ENCODE peak calls at places on chromosomes 12 and 14, in five cellular contexts. One of them, this sample, is unnamed.

GRCh38 chr14:90276627-90277367 is 20.4 kb downstream of the PSMC1 start:
- DNase-seq in H1: no peak
- DNase-seq in neuronal stem cell: no peak
- DNase-seq in mesenchymal stem cell: no peak
- DNase-seq in trophoblast cell: no peak
- DNase-seq in this sample: peak; percentile 13

GRCh38 chr12:72330784-72331183 is 58.6 kb downstream of the TRHDE start:
- DNase-seq in H1: no peak
- DNase-seq in neuronal stem cell: no peak
- DNase-seq in mesenchymal stem cell: no peak
- DNase-seq in trophoblast cell: no peak
- DNase-seq in this sample: no peak

GRCh38 chr14:87863047-87863446 is 129.9 kb downstream of the GALC start:
- DNase-seq in H1: no peak
- DNase-seq in neuronal stem cell: no peak
- DNase-seq in mesenchymal stem cell: no peak
- DNase-seq in trophoblast cell: no peak
- DNase-seq in this sample: no peak

GRCh38 chr14:88879016-88879415 is 54.6 kb downstream of the TTC8 start:
- DNase-seq in H1: no peak
- DNase-seq in neuronal stem cell: no peak
- DNase-seq in mesenchymal stem cell: peak; percentile 75
- DNase-seq in trophoblast cell: peak; percentile 74
- DNase-seq in this sample: peak; percentile 96

GRCh38 chr12:121005346-121005815 is 10.9 kb downstream of the C12orf43 start:
- DNase-seq in H1: peak; percentile 57
- DNase-seq in neuronal stem cell: peak; percentile 42
- DNase-seq in mesenchymal stem cell: peak; percentile 54
- DNase-seq in trophoblast cell: peak; percentile 56
- DNase-seq in this sample: peak; percentile 23

GRCh38 chr12:9926876-9927275 is 5.3 kb downstream of the CLEC2A start:
- DNase-seq in H1: no peak
- DNase-seq in neuronal stem cell: no peak
- DNase-seq in mesenchymal stem cell: peak; percentile 7
- DNase-seq in trophoblast cell: peak; percentile 58
- DNase-seq in this sample: no peak

GRCh38 chr12:122558721-122559641 is 31.9 kb downstream of the KNTC1 start:
- DNase-seq in H1: no peak
- DNase-seq in neuronal stem cell: no peak
- DNase-seq in mesenchymal stem cell: no peak
- DNase-seq in trophoblast cell: no peak
- DNase-seq in this sample: no peak

GRCh38 chr12:47652491-47653234 is 53.2 kb downstream of the RPAP3 start:
- DNase-seq in H1: no peak
- DNase-seq in neuronal stem cell: no peak
- DNase-seq in mesenchymal stem cell: peak; percentile 20
- DNase-seq in trophoblast cell: no peak
- DNase-seq in this sample: no peak

GRCh38 chr14:78313499-78313898 is 143.3 kb downstream of the NRXN3 start:
- DNase-seq in H1: no peak
- DNase-seq in neuronal stem cell: no peak
- DNase-seq in mesenchymal stem cell: no peak
- DNase-seq in trophoblast cell: no peak
- DNase-seq in this sample: no peak

GRCh38 chr14:90368946-90369721 is 27.7 kb upstream of the CALM1 start:
- DNase-seq in H1: no peak
- DNase-seq in neuronal stem cell: no peak
- DNase-seq in mesenchymal stem cell: peak; percentile 26
- DNase-seq in trophoblast cell: no peak
- DNase-seq in this sample: peak; percentile 33

GRCh38 chr12:48084066-48084465 is 21.8 kb downstream of the SENP1 start:
- DNase-seq in H1: no peak
- DNase-seq in neuronal stem cell: no peak
- DNase-seq in mesenchymal stem cell: peak; percentile 25
- DNase-seq in trophoblast cell: peak; percentile 2
- DNase-seq in this sample: peak; percentile 13

GRCh38 chr12:6644257-6644596 is 3.0 kb downstream of the ACRBP start:
- DNase-seq in H1: no peak
- DNase-seq in neuronal stem cell: no peak
- DNase-seq in mesenchymal stem cell: no peak
- DNase-seq in trophoblast cell: no peak
- DNase-seq in this sample: no peak

GRCh38 chr12:24770851-24771250 is 178.1 kb downstream of the BCAT1 start:
- DNase-seq in H1: no peak
- DNase-seq in neuronal stem cell: no peak
- DNase-seq in mesenchymal stem cell: peak; percentile 30
- DNase-seq in trophoblast cell: no peak
- DNase-seq in this sample: peak; percentile 65

GRCh38 chr12:56198836-56199235 is 9.6 kb upstream of the SMARCC2 start:
- DNase-seq in H1: no peak
- DNase-seq in neuronal stem cell: no peak
- DNase-seq in mesenchymal stem cell: no peak
- DNase-seq in trophoblast cell: peak; percentile 82
- DNase-seq in this sample: peak; percentile 18

GRCh38 chr12:13179159-13180074 is 17.1 kb upstream of the EMP1 start:
- DNase-seq in H1: no peak
- DNase-seq in neuronal stem cell: no peak
- DNase-seq in mesenchymal stem cell: peak; percentile 41
- DNase-seq in trophoblast cell: peak; percentile 29
- DNase-seq in this sample: peak; percentile 37

GRCh38 chr12:132887513-132888341 is at the start of gene CHFR:
- DNase-seq in H1: peak; percentile 94
- DNase-seq in neuronal stem cell: peak; percentile 93
- DNase-seq in mesenchymal stem cell: peak; percentile 98
- DNase-seq in trophoblast cell: peak; percentile 99
- DNase-seq in this sample: peak; percentile 96
- H2AFZ ChIP-seq in H1: no peak within 1 kb of the TSS
- H2AFZ ChIP-seq in neuronal stem cell: peak within 1 kb of the TSS; percentile 97
- H2AFZ ChIP-seq in mesenchymal stem cell: peak within 1 kb of the TSS; percentile 69
- H2AFZ ChIP-seq in trophoblast cell: peak within 1 kb of the TSS; percentile 99
- H2AFZ ChIP-seq in this sample: peak within 1 kb of the TSS; percentile 97

DNA sequence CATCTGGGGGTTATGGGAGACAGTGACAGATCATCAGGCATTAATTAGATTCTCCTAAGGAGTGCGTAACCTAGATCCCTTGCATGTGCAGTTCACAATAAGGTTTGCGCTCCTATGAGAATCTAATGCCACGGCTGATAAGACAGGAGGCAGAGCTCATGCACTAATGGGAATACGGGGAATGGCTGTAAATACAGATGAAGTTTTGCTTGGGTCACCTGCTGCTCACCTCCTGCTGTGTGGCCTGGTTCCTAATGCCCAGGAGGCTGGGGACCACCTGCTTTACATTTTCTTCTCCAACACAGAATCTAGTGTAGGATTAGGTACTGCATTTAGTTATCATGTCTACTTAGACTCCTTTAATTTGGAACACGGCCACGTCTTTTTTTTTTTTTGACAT is 49.7 kb upstream of the SAV1 start:
- DNase-seq in H1: no peak
- DNase-seq in neuronal stem cell: no peak
- DNase-seq in mesenchymal stem cell: no peak
- DNase-seq in trophoblast cell: no peak
- DNase-seq in this sample: no peak
- H2AK5ac ChIP-seq in H1: no peak overlapping the region
- H2AK5ac ChIP-seq in neuronal stem cell: no peak overlapping the region
- H2AK5ac ChIP-seq in mesenchymal stem cell: no peak overlapping the region
- H2AK5ac ChIP-seq in trophoblast cell: no peak overlapping the region
- H2AK5ac ChIP-seq in this sample: no peak overlapping the region

GRCh38 chr12:2283480-2283879 is 230.7 kb downstream of the CACNA1C start:
- DNase-seq in H1: no peak
- DNase-seq in neuronal stem cell: no peak
- DNase-seq in mesenchymal stem cell: no peak
- DNase-seq in trophoblast cell: no peak
- DNase-seq in this sample: no peak

GRCh38 chr12:2285462-2285861 is 232.7 kb downstream of the CACNA1C start:
- DNase-seq in H1: no peak
- DNase-seq in neuronal stem cell: no peak
- DNase-seq in mesenchymal stem cell: no peak
- DNase-seq in trophoblast cell: no peak
- DNase-seq in this sample: no peak

GRCh38 chr12:2284857-2285256 is 232.1 kb downstream of the CACNA1C start:
- DNase-seq in H1: peak; percentile 64
- DNase-seq in neuronal stem cell: peak; percentile 59
- DNase-seq in mesenchymal stem cell: peak; percentile 72
- DNase-seq in trophoblast cell: peak; percentile 66
- DNase-seq in this sample: peak; percentile 73

GRCh38 chr12:2284321-2284813 is 231.6 kb downstream of the CACNA1C start:
- DNase-seq in H1: no peak
- DNase-seq in neuronal stem cell: no peak
- DNase-seq in mesenchymal stem cell: peak; percentile 65
- DNase-seq in trophoblast cell: no peak
- DNase-seq in this sample: peak; percentile 84

GRCh38 chr12:2283910-2284309 is 231.1 kb downstream of the CACNA1C start:
- DNase-seq in H1: no peak
- DNase-seq in neuronal stem cell: no peak
- DNase-seq in mesenchymal stem cell: peak; percentile 28
- DNase-seq in trophoblast cell: no peak
- DNase-seq in this sample: peak; percentile 53
- H3K4me3 ChIP-seq in H1: no peak overlapping the region
- H3K4me3 ChIP-seq in neuronal stem cell: no peak overlapping the region
- H3K4me3 ChIP-seq in mesenchymal stem cell: peak overlapping the region; percentile 52
- H3K4me3 ChIP-seq in trophoblast cell: no peak overlapping the region
- H3K4me3 ChIP-seq in this sample: no peak overlapping the region

DNA sequence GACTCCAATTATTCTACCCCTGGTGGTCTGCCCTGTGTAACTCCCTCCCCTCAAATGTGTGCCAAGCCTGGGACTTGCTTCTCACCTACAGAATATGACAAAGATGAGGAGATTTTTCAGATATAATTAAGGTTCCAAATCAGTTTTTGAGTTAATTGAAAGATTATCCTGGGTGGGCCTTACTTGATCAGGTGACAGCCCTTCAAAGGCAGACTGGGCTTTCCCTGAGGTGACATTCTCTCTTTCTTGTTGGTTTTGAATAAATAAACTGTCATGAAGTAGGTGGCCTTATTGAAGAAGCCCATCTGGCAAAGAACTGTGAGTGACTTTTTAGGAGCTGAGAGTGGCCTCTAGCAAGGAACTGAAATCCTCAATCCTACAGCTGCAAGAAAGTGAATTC is 106.0 kb downstream of the BRMS1L start:
- DNase-seq in H1: no peak
- DNase-seq in neuronal stem cell: no peak
- DNase-seq in mesenchymal stem cell: no peak
- DNase-seq in trophoblast cell: no peak
- DNase-seq in this sample: no peak
- H2AFZ ChIP-seq in H1: no peak overlapping the region
- H2AFZ ChIP-seq in neuronal stem cell: no peak overlapping the region
- H2AFZ ChIP-seq in mesenchymal stem cell: no peak overlapping the region
- H2AFZ ChIP-seq in trophoblast cell: no peak overlapping the region
- H2AFZ ChIP-seq in this sample: no peak overlapping the region

GRCh38 chr12:89417246-89417977 is 65.1 kb upstream of the DUSP6 start:
- DNase-seq in H1: no peak
- DNase-seq in neuronal stem cell: no peak
- DNase-seq in mesenchymal stem cell: peak; percentile 21
- DNase-seq in trophoblast cell: no peak
- DNase-seq in this sample: peak; percentile 64
- H2AK5ac ChIP-seq in H1: no peak overlapping the region
- H2AK5ac ChIP-seq in neuronal stem cell: no peak overlapping the region
- H2AK5ac ChIP-seq in mesenchymal stem cell: no peak overlapping the region
- H2AK5ac ChIP-seq in trophoblast cell: no peak overlapping the region
- H2AK5ac ChIP-seq in this sample: peak overlapping the region; percentile 90

GRCh38 chr14:74909911-74910310 is 13.1 kb downstream of the RPS6KL1 start:
- DNase-seq in H1: no peak
- DNase-seq in neuronal stem cell: no peak
- DNase-seq in mesenchymal stem cell: no peak
- DNase-seq in trophoblast cell: no peak
- DNase-seq in this sample: no peak

GRCh38 chr14:74910556-74910955 is 12.5 kb downstream of the RPS6KL1 start:
- DNase-seq in H1: no peak
- DNase-seq in neuronal stem cell: no peak
- DNase-seq in mesenchymal stem cell: no peak
- DNase-seq in trophoblast cell: peak; percentile 38
- DNase-seq in this sample: no peak

GRCh38 chr14:74911704-74912103 is 11.4 kb downstream of the RPS6KL1 start:
- DNase-seq in H1: no peak
- DNase-seq in neuronal stem cell: no peak
- DNase-seq in mesenchymal stem cell: no peak
- DNase-seq in trophoblast cell: no peak
- DNase-seq in this sample: no peak

GRCh38 chr14:74912111-74912510 is 10.9 kb downstream of the RPS6KL1 start:
- DNase-seq in H1: no peak
- DNase-seq in neuronal stem cell: no peak
- DNase-seq in mesenchymal stem cell: no peak
- DNase-seq in trophoblast cell: no peak
- DNase-seq in this sample: no peak

GRCh38 chr14:74911221-74911620 is 11.8 kb downstream of the RPS6KL1 start:
- DNase-seq in H1: no peak
- DNase-seq in neuronal stem cell: no peak
- DNase-seq in mesenchymal stem cell: no peak
- DNase-seq in trophoblast cell: no peak
- DNase-seq in this sample: no peak
- H3K4me3 ChIP-seq in H1: no peak overlapping the region
- H3K4me3 ChIP-seq in neuronal stem cell: no peak overlapping the region
- H3K4me3 ChIP-seq in mesenchymal stem cell: no peak overlapping the region
- H3K4me3 ChIP-seq in trophoblast cell: no peak overlapping the region
- H3K4me3 ChIP-seq in this sample: no peak overlapping the region

DNA sequence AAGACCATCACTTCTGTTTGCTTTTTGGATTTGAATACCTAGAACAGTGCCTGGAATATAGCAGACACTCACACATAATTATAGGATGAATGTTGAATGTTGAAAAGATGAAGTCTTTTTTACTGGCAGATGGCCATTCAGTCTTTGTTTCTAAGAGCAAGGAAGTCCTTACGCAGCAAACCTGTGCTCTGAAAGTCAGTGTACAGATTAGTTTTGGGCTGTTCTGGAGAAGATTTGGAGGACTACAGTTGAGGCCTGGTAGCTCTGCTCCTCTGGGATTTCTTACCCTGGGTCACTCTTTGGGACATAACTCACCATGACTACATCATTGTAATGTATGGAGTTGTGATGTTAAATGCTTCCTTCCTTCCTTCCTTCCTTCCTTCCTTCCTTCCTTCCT is 3.3 kb downstream of the OR4E2 start:
- DNase-seq in H1: no peak
- DNase-seq in neuronal stem cell: no peak
- DNase-seq in mesenchymal stem cell: no peak
- DNase-seq in trophoblast cell: no peak
- DNase-seq in this sample: no peak
- H2AFZ ChIP-seq in H1: no peak overlapping the region
- H2AFZ ChIP-seq in neuronal stem cell: no peak overlapping the region
- H2AFZ ChIP-seq in mesenchymal stem cell: no peak overlapping the region
- H2AFZ ChIP-seq in trophoblast cell: no peak overlapping the region
- H2AFZ ChIP-seq in this sample: no peak overlapping the region

GRCh38 chr14:22966783-22967269 is 9.9 kb upstream of the HAUS4 start:
- DNase-seq in H1: no peak
- DNase-seq in neuronal stem cell: no peak
- DNase-seq in mesenchymal stem cell: no peak
- DNase-seq in trophoblast cell: no peak
- DNase-seq in this sample: no peak

GRCh38 chr14:22962061-22962676 is 5.3 kb upstream of the HAUS4 start:
- DNase-seq in H1: no peak
- DNase-seq in neuronal stem cell: no peak
- DNase-seq in mesenchymal stem cell: no peak
- DNase-seq in trophoblast cell: peak; percentile 41
- DNase-seq in this sample: no peak
- H2AK5ac ChIP-seq in H1: no peak overlapping the region
- H2AK5ac ChIP-seq in neuronal stem cell: no peak overlapping the region
- H2AK5ac ChIP-seq in mesenchymal stem cell: no peak overlapping the region
- H2AK5ac ChIP-seq in trophoblast cell: no peak overlapping the region
- H2AK5ac ChIP-seq in this sample: no peak overlapping the region